ENCODE peak calls at places on chromosomes 1 and 21, in five cellular contexts. L, P, Q, A and J are unnamed samples.

GRCh38 chr1:210143465-210144062 is 89.0 kb upstream of the SERTAD4 start:
- DNase-seq in L (peak; percentile 89), P (no peak), Q (peak; percentile 78), A (peak; percentile 70), J (no peak)

GRCh38 chr1:79353224-79353623 is 346.7 kb upstream of the ADGRL4 start:
- DNase-seq in L (peak; percentile 38), P (no peak), Q (no peak), A (no peak), J (peak; percentile 2)

GRCh38 chr1:20073247-20073646 is 3.3 kb downstream of the PLA2G5 start:
- DNase-seq in L (no peak), P (no peak), Q (no peak), A (no peak), J (no peak)

GRCh38 chr1:107529511-107530149 is 388.8 kb downstream of the NTNG1 start:
- DNase-seq in L (peak; percentile 25), P (no peak), Q (no peak), A (no peak), J (peak; percentile 28)

GRCh38 chr1:34162852-34163766 is 1.9 kb downstream of the CSMD2 start:
- DNase-seq in L (peak; percentile 80), P (no peak), Q (peak; percentile 66), A (peak; percentile 59), J (no peak)

GRCh38 chr1:236524142-236524891 is 535 bp downstream of the LGALS8 start:
- DNase-seq in L (peak; percentile 61), P (peak; percentile 70), Q (peak; percentile 60), A (no peak), J (peak; percentile 72)

GRCh38 chr1:201436461-201436860 is 14.9 kb upstream of the TNNI1 start:
- DNase-seq in L (no peak), P (no peak), Q (no peak), A (no peak), J (no peak)

GRCh38 chr21:38760017-38760761 is 45.5 kb upstream of the ETS2 start:
- DNase-seq in L (no peak), P (no peak), Q (no peak), A (no peak), J (no peak)

GRCh38 chr1:16926491-16927195 is 4.9 kb downstream of the CROCC start:
- DNase-seq in L (no peak), P (no peak), Q (no peak), A (no peak), J (no peak)

GRCh38 chr1:33132549-33132948 is 49.3 kb downstream of the TRIM62 start:
- DNase-seq in L (no peak), P (no peak), Q (no peak), A (no peak), J (no peak)

GRCh38 chr1:196309386-196309785 is 298.9 kb downstream of the KCNT2 start:
- DNase-seq in L (no peak), P (no peak), Q (no peak), A (no peak), J (no peak)

GRCh38 chr21:38170705-38171682 is 85.8 kb upstream of the KCNJ15 start:
- DNase-seq in L (no peak), P (no peak), Q (no peak), A (no peak), J (no peak)

GRCh38 chr1:68975534-68975933 is 478.7 kb upstream of the DEPDC1 start:
- DNase-seq in L (no peak), P (no peak), Q (no peak), A (no peak), J (no peak)

GRCh38 chr1:69157046-69157756 is 410.5 kb upstream of the LRRC7 start:
- DNase-seq in L (no peak), P (no peak), Q (no peak), A (no peak), J (no peak)

GRCh38 chr1:88779880-88780279 is 95.8 kb downstream of the PKN2 start:
- DNase-seq in L (no peak), P (no peak), Q (no peak), A (no peak), J (no peak)

GRCh38 chr1:14949836-14950674 is 203.5 kb upstream of the TMEM51 start:
- DNase-seq in L (no peak), P (no peak), Q (no peak), A (no peak), J (no peak)

GRCh38 chr1:175338447-175339135 is 146.0 kb upstream of the KIAA0040 start:
- DNase-seq in L (peak; percentile 38), P (peak; percentile 45), Q (no peak), A (no peak), J (peak; percentile 63)

GRCh38 chr1:87863317-87863716 is 534.6 kb downstream of the LMO4 start:
- DNase-seq in L (no peak), P (no peak), Q (no peak), A (no peak), J (no peak)

GRCh38 chr1:119275145-119275929 is 93.2 kb upstream of the HAO2 start:
- DNase-seq in L (peak; percentile 57), P (peak; percentile 28), Q (peak; percentile 40), A (no peak), J (no peak)

GRCh38 chr1:52674497-52675384 is 23.4 kb downstream of the COA7 start:
- DNase-seq in L (no peak), P (no peak), Q (no peak), A (no peak), J (peak; percentile 53)

GRCh38 chr21:42098957-42099547 is 27.9 kb downstream of the UMODL1 start:
- DNase-seq in L (no peak), P (no peak), Q (no peak), A (no peak), J (no peak)

GRCh38 chr1:229479660-229480399 is 28.3 kb downstream of the NUP133 start:
- DNase-seq in L (no peak), P (no peak), Q (no peak), A (no peak), J (no peak)

GRCh38 chr1:116693759-116694482 is 26.4 kb upstream of the IGSF3 start:
- DNase-seq in L (no peak), P (no peak), Q (no peak), A (no peak), J (no peak)

GRCh38 chr1:111253876-111254275 is 26.4 kb downstream of the CHI3L2 start:
- DNase-seq in L (no peak), P (no peak), Q (no peak), A (no peak), J (no peak)

GRCh38 chr21:44880762-44881585 is 7.5 kb upstream of the PTTG1IP start:
- DNase-seq in L (no peak), P (no peak), Q (no peak), A (no peak), J (no peak)

GRCh38 chr1:248704556-248704955 is 2.0 kb upstream of the OR14I1 start:
- DNase-seq in L (no peak), P (no peak), Q (no peak), A (no peak), J (no peak)

GRCh38 chr1:229557913-229558414 is 543 bp downstream of the ABCB10 start:
- DNase-seq in L (peak; percentile 61), P (peak; percentile 26), Q (peak; percentile 33), A (peak; percentile 46), J (peak; percentile 56)

GRCh38 chr1:1359316-1359667 is 937 bp upstream of the MXRA8 start:
- DNase-seq in L (no peak), P (no peak), Q (no peak), A (peak; percentile 35), J (no peak)

GRCh38 chr1:119409731-119410130 is 5.2 kb upstream of the HSD3B2 start:
- DNase-seq in L (no peak), P (no peak), Q (no peak), A (no peak), J (no peak)

GRCh38 chr1:31780632-31781031 is 16.5 kb upstream of the ADGRB2 start:
- DNase-seq in L (no peak), P (no peak), Q (no peak), A (no peak), J (no peak)

GRCh38 chr1:1073743-1074587 is at the start of gene RNF223:
- DNase-seq in L (peak; percentile 54), P (no peak), Q (peak; percentile 74), A (no peak), J (no peak)

GRCh38 chr21:18772404-18772803 is 368.8 kb upstream of the TMPRSS15 start:
- DNase-seq in L (no peak), P (no peak), Q (no peak), A (no peak), J (no peak)
- H3K9me3 ChIP-seq in L (no peaks in the 10 kb centered on the region), P (no peaks in the 10 kb centered on the region), Q (no peaks in the 10 kb centered on the region), A (no peaks in the 10 kb centered on the region), J (peaks cover 3% of the 10 kb centered on the region)

GRCh38 chr1:206717237-206717989 is 32.7 kb downstream of the MAPKAPK2 start:
- DNase-seq in L (peak; percentile 28), P (no peak), Q (no peak), A (no peak), J (peak; percentile 28)

GRCh38 chr1:206715120-206715519 is 30.4 kb downstream of the MAPKAPK2 start:
- DNase-seq in L (no peak), P (no peak), Q (no peak), A (no peak), J (no peak)

GRCh38 chr1:206714331-206715058 is 29.8 kb downstream of the MAPKAPK2 start:
- DNase-seq in L (peak; percentile 70), P (no peak), Q (no peak), A (no peak), J (no peak)

GRCh38 chr1:206716519-206717236 is 32.0 kb downstream of the MAPKAPK2 start:
- DNase-seq in L (peak; percentile 2), P (no peak), Q (no peak), A (no peak), J (no peak)

GRCh38 chr1:206715552-206716518 is 31.1 kb downstream of the MAPKAPK2 start:
- DNase-seq in L (no peak), P (peak; percentile 18), Q (no peak), A (no peak), J (peak; percentile 32)
- H3K4me1 ChIP-seq in L (peaks cover 65% of the 10 kb centered on the region), P (peaks cover 30% of the 10 kb centered on the region), Q (peaks cover 28% of the 10 kb centered on the region), A (peaks cover 98% of the 10 kb centered on the region), J (peaks cover 61% of the 10 kb centered on the region)

GRCh38 chr1:4075436-4076225 is 175.6 kb upstream of the C1orf174 start:
- DNase-seq in L (no peak), P (no peak), Q (no peak), A (no peak), J (no peak)

GRCh38 chr1:4076346-4076745 is 176.3 kb upstream of the C1orf174 start:
- DNase-seq in L (no peak), P (no peak), Q (no peak), A (no peak), J (no peak)

GRCh38 chr1:4068076-4068475 is 168.0 kb upstream of the C1orf174 start:
- DNase-seq in L (peak; percentile 2), P (no peak), Q (no peak), A (no peak), J (no peak)

GRCh38 chr1:4071675-4072074 is 171.6 kb upstream of the C1orf174 start:
- DNase-seq in L (peak; percentile 18), P (no peak), Q (no peak), A (no peak), J (no peak)

DNA sequence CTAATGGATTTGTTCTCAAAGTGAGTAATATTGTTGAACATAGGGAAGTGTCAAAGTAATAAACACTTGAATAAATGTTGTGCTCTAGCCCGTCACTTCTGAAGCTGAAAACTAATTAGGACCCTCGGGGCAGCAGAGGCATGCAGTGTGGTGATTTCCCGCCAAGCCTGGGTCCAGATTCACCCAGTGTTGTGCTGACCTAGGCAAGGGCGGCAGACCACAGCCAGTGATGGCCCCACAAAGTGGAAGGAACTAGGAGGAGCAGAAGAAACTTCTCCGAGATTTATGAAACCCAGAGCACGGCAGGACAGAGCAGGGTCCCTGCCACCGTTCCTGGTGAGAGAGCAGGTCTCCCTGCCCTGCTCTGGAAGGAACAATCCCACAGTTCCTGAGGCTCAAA is 172.7 kb upstream of the C1orf174 start:
- DNase-seq in L (no peak), P (no peak), Q (no peak), A (no peak), J (no peak)
- H3K9me3 ChIP-seq in L (no peaks in the 10 kb centered on the region), P (no peaks in the 10 kb centered on the region), Q (no peaks in the 10 kb centered on the region), A (no peaks in the 10 kb centered on the region), J (no peaks in the 10 kb centered on the region)

GRCh38 chr1:42316292-42316691 is 18.7 kb downstream of the FOXJ3 start:
- DNase-seq in L (no peak), P (no peak), Q (no peak), A (no peak), J (no peak)
- H3K4me1 ChIP-seq in L (peaks cover 67% of the 10 kb centered on the region), P (peaks cover 64% of the 10 kb centered on the region), Q (peaks cover 10% of the 10 kb centered on the region), A (peaks cover 91% of the 10 kb centered on the region), J (peaks cover 18% of the 10 kb centered on the region)